ENCODE peak calls at places on chromosome 15, in nine cellular contexts. One of them, this sample, is unnamed.

GRCh38 chr15:91520848-91521247 is 332.7 kb upstream of the SLCO3A1 start:
- DNase-seq in GM23338: no peak
- DNase-seq in HepG2: no peak
- DNase-seq in A549: no peak
- DNase-seq in GM12878: no peak
- DNase-seq in HCT116: no peak
- DNase-seq in SK-N-SH: no peak
- DNase-seq in K562: no peak
- DNase-seq in HL-60: no peak
- DNase-seq in this sample: no peak

GRCh38 chr15:69410290-69410874 is 3.8 kb upstream of the KIF23 start:
- DNase-seq in GM23338: peak
- DNase-seq in HepG2: peak
- DNase-seq in A549: peak
- DNase-seq in GM12878: no peak
- DNase-seq in HCT116: peak
- DNase-seq in SK-N-SH: peak
- DNase-seq in K562: no peak
- DNase-seq in HL-60: no peak
- DNase-seq in this sample: no peak

GRCh38 chr15:62940755-62941361 is 101.7 kb upstream of the TPM1 start:
- DNase-seq in GM23338: no peak
- DNase-seq in HepG2: no peak
- DNase-seq in A549: peak
- DNase-seq in GM12878: no peak
- DNase-seq in HCT116: no peak
- DNase-seq in SK-N-SH: peak
- DNase-seq in K562: no peak
- DNase-seq in HL-60: peak
- DNase-seq in this sample: no peak

GRCh38 chr15:39896101-39896500 is 24.0 kb downstream of the GPR176 start:
- DNase-seq in GM23338: no peak
- DNase-seq in HepG2: no peak
- DNase-seq in A549: no peak
- DNase-seq in GM12878: no peak
- DNase-seq in HCT116: no peak
- DNase-seq in SK-N-SH: no peak
- DNase-seq in K562: no peak
- DNase-seq in HL-60: no peak
- DNase-seq in this sample: no peak

GRCh38 chr15:99651023-99651807 is 82.0 kb downstream of the LYSMD4 start:
- DNase-seq in GM23338: no peak
- DNase-seq in HepG2: no peak
- DNase-seq in A549: peak
- DNase-seq in GM12878: no peak
- DNase-seq in HCT116: no peak
- DNase-seq in SK-N-SH: no peak
- DNase-seq in K562: no peak
- DNase-seq in HL-60: no peak
- DNase-seq in this sample: no peak

GRCh38 chr15:78565951-78566774 is 843 bp downstream of the CHRNA5 start:
- DNase-seq in GM23338: peak
- DNase-seq in HepG2: peak
- DNase-seq in A549: peak
- DNase-seq in GM12878: no peak
- DNase-seq in HCT116: no peak
- DNase-seq in SK-N-SH: peak
- DNase-seq in K562: peak
- DNase-seq in HL-60: no peak
- DNase-seq in this sample: peak

GRCh38 chr15:81480645-81481053 is 106.6 kb upstream of the TMC3 start:
- DNase-seq in GM23338: peak
- DNase-seq in HepG2: peak
- DNase-seq in A549: peak
- DNase-seq in GM12878: peak
- DNase-seq in HCT116: peak
- DNase-seq in SK-N-SH: peak
- DNase-seq in K562: peak
- DNase-seq in HL-60: no peak
- DNase-seq in this sample: peak

GRCh38 chr15:96462768-96463167 is 132.3 kb downstream of the NR2F2 start:
- DNase-seq in GM23338: no peak
- DNase-seq in HepG2: no peak
- DNase-seq in A549: no peak
- DNase-seq in GM12878: no peak
- DNase-seq in HCT116: no peak
- DNase-seq in SK-N-SH: no peak
- DNase-seq in K562: no peak
- DNase-seq in HL-60: no peak
- DNase-seq in this sample: no peak

GRCh38 chr15:91525746-91526145 is 327.8 kb upstream of the SLCO3A1 start:
- DNase-seq in GM23338: no peak
- DNase-seq in HepG2: no peak
- DNase-seq in A549: no peak
- DNase-seq in GM12878: no peak
- DNase-seq in HCT116: no peak
- DNase-seq in SK-N-SH: no peak
- DNase-seq in K562: no peak
- DNase-seq in HL-60: no peak
- DNase-seq in this sample: no peak

GRCh38 chr15:89457086-89457485 is 39.3 kb downstream of the RHCG start:
- DNase-seq in GM23338: peak
- DNase-seq in HepG2: peak
- DNase-seq in A549: peak
- DNase-seq in GM12878: no peak
- DNase-seq in HCT116: peak
- DNase-seq in SK-N-SH: peak
- DNase-seq in K562: peak
- DNase-seq in HL-60: peak
- DNase-seq in this sample: no peak

GRCh38 chr15:93803406-93803805 is 428.0 kb upstream of the MCTP2 start:
- DNase-seq in GM23338: no peak
- DNase-seq in HepG2: no peak
- DNase-seq in A549: no peak
- DNase-seq in GM12878: no peak
- DNase-seq in HCT116: no peak
- DNase-seq in SK-N-SH: peak
- DNase-seq in K562: no peak
- DNase-seq in HL-60: no peak
- DNase-seq in this sample: no peak

GRCh38 chr15:40150163-40150925 is 10.5 kb upstream of the BUB1B start:
- DNase-seq in GM23338: no peak
- DNase-seq in HepG2: peak
- DNase-seq in A549: peak
- DNase-seq in GM12878: no peak
- DNase-seq in HCT116: peak
- DNase-seq in SK-N-SH: no peak
- DNase-seq in K562: no peak
- DNase-seq in HL-60: peak
- DNase-seq in this sample: no peak

GRCh38 chr15:23629234-23629805 is 18.3 kb downstream of the MAGEL2 start:
- DNase-seq in GM23338: peak
- DNase-seq in HepG2: no peak
- DNase-seq in A549: no peak
- DNase-seq in GM12878: no peak
- DNase-seq in HCT116: no peak
- DNase-seq in SK-N-SH: peak
- DNase-seq in K562: peak
- DNase-seq in HL-60: no peak
- DNase-seq in this sample: no peak

GRCh38 chr15:62737551-62737950 is 305.0 kb upstream of the TPM1 start:
- DNase-seq in GM23338: no peak
- DNase-seq in HepG2: no peak
- DNase-seq in A549: no peak
- DNase-seq in GM12878: no peak
- DNase-seq in HCT116: no peak
- DNase-seq in SK-N-SH: no peak
- DNase-seq in K562: no peak
- DNase-seq in HL-60: no peak
- DNase-seq in this sample: no peak

GRCh38 chr15:99620178-99620577 is 54.4 kb downstream of the MEF2A start:
- DNase-seq in GM23338: no peak
- DNase-seq in HepG2: no peak
- DNase-seq in A549: no peak
- DNase-seq in GM12878: no peak
- DNase-seq in HCT116: no peak
- DNase-seq in SK-N-SH: no peak
- DNase-seq in K562: no peak
- DNase-seq in HL-60: no peak
- DNase-seq in this sample: no peak

GRCh38 chr15:71011503-71012155 is 103.6 kb upstream of the THSD4 start:
- DNase-seq in GM23338: peak
- DNase-seq in HepG2: peak
- DNase-seq in A549: peak
- DNase-seq in GM12878: no peak
- DNase-seq in HCT116: peak
- DNase-seq in SK-N-SH: peak
- DNase-seq in K562: peak
- DNase-seq in HL-60: no peak
- DNase-seq in this sample: peak

GRCh38 chr15:61519296-61519695 is 290.2 kb upstream of the RORA start:
- DNase-seq in GM23338: no peak
- DNase-seq in HepG2: no peak
- DNase-seq in A549: no peak
- DNase-seq in GM12878: no peak
- DNase-seq in HCT116: no peak
- DNase-seq in SK-N-SH: no peak
- DNase-seq in K562: no peak
- DNase-seq in HL-60: no peak
- DNase-seq in this sample: no peak
- TF ChIP-seq REST in GM23338: no peak
- TF ChIP-seq REST in HepG2: no peak
- TF ChIP-seq REST in A549: no peak
- TF ChIP-seq REST in GM12878: no peak
- TF ChIP-seq REST in HCT116: no peak
- TF ChIP-seq REST in SK-N-SH: no peak
- TF ChIP-seq REST in K562: no peak
- TF ChIP-seq REST in HL-60: no peak
- TF ChIP-seq REST in this sample: no peak

DNA sequence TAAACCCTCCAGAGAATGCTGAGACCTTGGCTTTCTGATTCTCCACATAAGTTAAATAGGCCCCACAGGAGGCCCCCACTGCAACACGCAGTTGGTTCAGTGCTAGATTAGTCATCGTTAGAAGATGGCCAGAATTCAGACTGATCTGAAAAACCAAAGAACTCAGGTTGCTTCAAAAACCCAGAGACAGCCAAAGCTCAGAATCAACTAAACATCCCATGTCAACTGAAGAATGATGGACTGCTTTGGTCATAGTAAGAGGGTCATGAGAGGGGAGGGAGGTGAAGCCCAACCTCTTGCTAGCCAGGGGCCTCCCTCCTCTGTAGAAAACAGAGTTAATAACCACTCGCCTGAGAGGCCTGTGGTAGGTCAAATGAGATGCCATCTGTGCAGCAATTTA is 93.1 kb downstream of the AKAP13 start:
- DNase-seq in GM23338: no peak
- DNase-seq in HepG2: no peak
- DNase-seq in A549: no peak
- DNase-seq in GM12878: no peak
- DNase-seq in HCT116: no peak
- DNase-seq in SK-N-SH: no peak
- DNase-seq in K562: no peak
- DNase-seq in HL-60: no peak
- DNase-seq in this sample: no peak
- TF ChIP-seq CTCF in GM23338: no peak
- TF ChIP-seq CTCF in HepG2: no peak
- TF ChIP-seq CTCF in A549: no peak
- TF ChIP-seq CTCF in GM12878: no peak
- TF ChIP-seq CTCF in HCT116: no peak
- TF ChIP-seq CTCF in SK-N-SH: no peak
- TF ChIP-seq CTCF in K562: no peak
- TF ChIP-seq CTCF in HL-60: no peak
- TF ChIP-seq CTCF in this sample: no peak

GRCh38 chr15:36005542-36005941 is 459.6 kb upstream of the DPH6 start:
- DNase-seq in GM23338: no peak
- DNase-seq in HepG2: no peak
- DNase-seq in A549: no peak
- DNase-seq in GM12878: no peak
- DNase-seq in HCT116: no peak
- DNase-seq in SK-N-SH: peak
- DNase-seq in K562: no peak
- DNase-seq in HL-60: no peak
- DNase-seq in this sample: no peak
- TF ChIP-seq REST in GM23338: no peak
- TF ChIP-seq REST in HepG2: no peak
- TF ChIP-seq REST in A549: no peak
- TF ChIP-seq REST in GM12878: no peak
- TF ChIP-seq REST in HCT116: no peak
- TF ChIP-seq REST in SK-N-SH: no peak
- TF ChIP-seq REST in K562: no peak
- TF ChIP-seq REST in HL-60: no peak
- TF ChIP-seq REST in this sample: no peak

DNA sequence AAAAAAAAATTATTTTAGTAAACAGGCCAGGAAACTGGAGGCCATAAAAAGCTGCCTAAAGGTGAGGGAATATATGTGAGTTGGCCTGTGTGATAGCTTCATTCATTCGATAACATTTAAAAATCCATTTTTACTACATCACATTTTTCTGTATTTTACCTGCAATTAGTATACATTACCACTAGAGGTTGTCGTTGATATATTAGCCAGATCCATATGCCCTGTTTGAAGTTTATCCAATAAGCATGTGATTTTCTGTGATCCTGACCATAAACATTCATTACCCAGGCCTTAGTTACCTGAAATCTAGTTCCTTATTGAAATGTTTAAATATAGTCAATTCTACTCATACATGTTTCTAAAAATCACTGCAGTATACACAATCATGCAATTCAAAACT is 71.4 kb downstream of the ARNT2 start:
- DNase-seq in GM23338: no peak
- DNase-seq in HepG2: no peak
- DNase-seq in A549: no peak
- DNase-seq in GM12878: no peak
- DNase-seq in HCT116: no peak
- DNase-seq in SK-N-SH: no peak
- DNase-seq in K562: no peak
- DNase-seq in HL-60: no peak
- DNase-seq in this sample: no peak
- TF ChIP-seq CTCF in GM23338: no peak
- TF ChIP-seq CTCF in HepG2: no peak
- TF ChIP-seq CTCF in A549: no peak
- TF ChIP-seq CTCF in GM12878: peak
- TF ChIP-seq CTCF in HCT116: no peak
- TF ChIP-seq CTCF in SK-N-SH: peak
- TF ChIP-seq CTCF in K562: peak
- TF ChIP-seq CTCF in HL-60: peak
- TF ChIP-seq CTCF in this sample: peak

GRCh38 chr15:73926191-73927002 is at the start of gene LOXL1:
- DNase-seq in GM23338: peak
- DNase-seq in HepG2: peak
- DNase-seq in A549: no peak
- DNase-seq in GM12878: no peak
- DNase-seq in HCT116: peak
- DNase-seq in SK-N-SH: no peak
- DNase-seq in K562: peak
- DNase-seq in HL-60: no peak
- DNase-seq in this sample: no peak
- TF ChIP-seq REST in GM23338: no peak
- TF ChIP-seq REST in HepG2: no peak
- TF ChIP-seq REST in A549: no peak
- TF ChIP-seq REST in GM12878: no peak
- TF ChIP-seq REST in HCT116: no peak
- TF ChIP-seq REST in SK-N-SH: no peak
- TF ChIP-seq REST in K562: no peak
- TF ChIP-seq REST in HL-60: no peak
- TF ChIP-seq REST in this sample: no peak

This sample was measured in Panc1.